ENCODE peak calls at places on chromosomes 4 and X, in seven cellular contexts. R, N, I, X, V, L and G are unnamed samples.

GRCh38 chr4:140581078-140581477 is 12.3 kb upstream of the UCP1 start:
- DNase-seq in X (no peak), R (no peak), L (no peak), I (no peak), N (no peak), V (no peak), G (no peak)

GRCh38 chr4:13907255-13907751 is 279.8 kb upstream of the BOD1L1 start:
- DNase-seq in I (peak), N (no peak), V (no peak), X (peak), R (no peak), L (no peak), G (peak)

GRCh38 chr4:26866781-26867180 is 6.1 kb downstream of the STIM2 start:
- DNase-seq in V (no peak), R (no peak), L (no peak), X (no peak), I (no peak), N (no peak), G (no peak)

GRCh38 chr4:113013746-113014145 is 35.7 kb upstream of the ANK2 start:
- DNase-seq in R (no peak), V (no peak), X (no peak), I (peak), L (no peak), N (no peak), G (no peak)

GRCh38 chr4:122749704-122750454 is 17.4 kb downstream of the BBS12 start:
- DNase-seq in L (no peak), V (no peak), N (no peak), I (no peak), X (no peak), R (no peak), G (no peak)

GRCh38 chr4:3241905-3242304 is 7.1 kb upstream of the MSANTD1 start:
- DNase-seq in N (no peak), L (no peak), V (no peak), R (peak), I (peak), X (peak), G (no peak)

GRCh38 chr4:7721984-7722551 is 217.6 kb downstream of the AFAP1 start:
- DNase-seq in R (no peak), V (no peak), N (no peak), L (no peak), X (peak), I (no peak), G (no peak)

GRCh38 chr4:185115827-185116232 is 27.2 kb upstream of the SLC25A4 start:
- DNase-seq in X (peak), L (no peak), R (no peak), N (no peak), V (no peak), I (peak), G (peak)

GRCh38 chr4:124199185-124199584 is 513.3 kb downstream of the ANKRD50 start:
- DNase-seq in L (no peak), N (no peak), X (no peak), R (no peak), V (no peak), I (no peak), G (no peak)

GRCh38 chr4:138267835-138268234 is 25.7 kb upstream of the SLC7A11 start:
- DNase-seq in L (no peak), I (no peak), N (no peak), R (no peak), V (no peak), X (peak), G (no peak)

GRCh38 chr4:6250235-6250983 is 19.2 kb upstream of the WFS1 start:
- DNase-seq in V (no peak), I (peak), L (no peak), N (peak), X (peak), R (no peak), G (peak)

GRCh38 chr4:165288639-165289428 is 38.6 kb upstream of the MSMO1 start:
- DNase-seq in R (no peak), N (no peak), I (peak), V (no peak), L (no peak), X (peak), G (peak)

GRCh38 chr4:110271986-110272385 is 73.6 kb upstream of the ELOVL6 start:
- DNase-seq in X (no peak), N (no peak), L (no peak), R (no peak), I (no peak), V (no peak), G (no peak)

GRCh38 chrX:48681539-48682183 is 1.9 kb upstream of the WAS start:
- DNase-seq in I (no peak), L (no peak), R (no peak), X (no peak), V (no peak), N (no peak), G (no peak)

GRCh38 chr4:152399246-152399645 is 136.6 kb downstream of the FBXW7 start:
- DNase-seq in L (no peak), R (no peak), V (no peak), N (peak), I (no peak), X (no peak), G (no peak)